ENCODE peak calls at places on chromosome 16, in nine cellular contexts. One of them, this sample, is unnamed. For H3K4me1, the result is how much of the 10 kb centered on the place peaks cover.

GRCh38 chr16:77298638-77299360 is 99.6 kb downstream of the SYCE1L start:
- DNase-seq in A549: peak
- DNase-seq in right lobe of liver: no peak
- DNase-seq in tibial nerve: peak
- DNase-seq in ovary: no peak
- DNase-seq in uterus: peak
- DNase-seq in transverse colon: no peak
- DNase-seq in heart left ventricle: no peak
- DNase-seq in testis: no peak
- DNase-seq in this sample: no peak

GRCh38 chr16:57127037-57127763 is 34.8 kb downstream of the CPNE2 start:
- DNase-seq in A549: no peak
- DNase-seq in right lobe of liver: no peak
- DNase-seq in tibial nerve: no peak
- DNase-seq in ovary: no peak
- DNase-seq in uterus: no peak
- DNase-seq in transverse colon: no peak
- DNase-seq in heart left ventricle: no peak
- DNase-seq in testis: no peak
- DNase-seq in this sample: no peak

GRCh38 chr16:20613471-20613887 is 37.3 kb upstream of the ACSM2B start:
- DNase-seq in A549: no peak
- DNase-seq in right lobe of liver: no peak
- DNase-seq in tibial nerve: no peak
- DNase-seq in ovary: no peak
- DNase-seq in uterus: no peak
- DNase-seq in transverse colon: no peak
- DNase-seq in heart left ventricle: no peak
- DNase-seq in testis: no peak
- DNase-seq in this sample: no peak

GRCh38 chr16:75789237-75789636 is 62.9 kb upstream of the CPHXL start:
- DNase-seq in A549: peak
- DNase-seq in right lobe of liver: no peak
- DNase-seq in tibial nerve: peak
- DNase-seq in ovary: no peak
- DNase-seq in uterus: no peak
- DNase-seq in transverse colon: no peak
- DNase-seq in heart left ventricle: no peak
- DNase-seq in testis: no peak
- DNase-seq in this sample: no peak

GRCh38 chr16:11877374-11877773 is 26.0 kb upstream of the RSL1D1 start:
- DNase-seq in A549: no peak
- DNase-seq in right lobe of liver: no peak
- DNase-seq in tibial nerve: no peak
- DNase-seq in ovary: no peak
- DNase-seq in uterus: no peak
- DNase-seq in transverse colon: no peak
- DNase-seq in heart left ventricle: no peak
- DNase-seq in testis: no peak
- DNase-seq in this sample: no peak

GRCh38 chr16:89374393-89374948 is 115.9 kb downstream of the ANKRD11 start:
- DNase-seq in A549: no peak
- DNase-seq in right lobe of liver: no peak
- DNase-seq in tibial nerve: no peak
- DNase-seq in ovary: no peak
- DNase-seq in uterus: no peak
- DNase-seq in transverse colon: no peak
- DNase-seq in heart left ventricle: peak
- DNase-seq in testis: no peak
- DNase-seq in this sample: no peak

GRCh38 chr16:30867747-30868146 is 26.1 kb downstream of the BCL7C start:
- DNase-seq in A549: peak
- DNase-seq in right lobe of liver: no peak
- DNase-seq in tibial nerve: no peak
- DNase-seq in ovary: no peak
- DNase-seq in uterus: no peak
- DNase-seq in transverse colon: no peak
- DNase-seq in heart left ventricle: no peak
- DNase-seq in testis: no peak
- DNase-seq in this sample: no peak

GRCh38 chr16:77434365-77435239 is at the start of gene ADAMTS18:
- DNase-seq in A549: no peak
- DNase-seq in right lobe of liver: no peak
- DNase-seq in tibial nerve: no peak
- DNase-seq in ovary: no peak
- DNase-seq in uterus: no peak
- DNase-seq in transverse colon: no peak
- DNase-seq in heart left ventricle: no peak
- DNase-seq in testis: no peak
- DNase-seq in this sample: no peak

GRCh38 chr16:58654456-58655214 is 25.0 kb upstream of the CNOT1 start:
- DNase-seq in A549: no peak
- DNase-seq in right lobe of liver: no peak
- DNase-seq in tibial nerve: no peak
- DNase-seq in ovary: no peak
- DNase-seq in uterus: no peak
- DNase-seq in transverse colon: no peak
- DNase-seq in heart left ventricle: no peak
- DNase-seq in testis: no peak
- DNase-seq in this sample: no peak

GRCh38 chr16:86730086-86730485 is 151.7 kb downstream of the FOXL1 start:
- DNase-seq in A549: no peak
- DNase-seq in right lobe of liver: no peak
- DNase-seq in tibial nerve: no peak
- DNase-seq in ovary: no peak
- DNase-seq in uterus: no peak
- DNase-seq in transverse colon: no peak
- DNase-seq in heart left ventricle: no peak
- DNase-seq in testis: no peak
- DNase-seq in this sample: no peak

GRCh38 chr16:86723699-86724098 is 145.3 kb downstream of the FOXL1 start:
- DNase-seq in A549: no peak
- DNase-seq in right lobe of liver: no peak
- DNase-seq in tibial nerve: no peak
- DNase-seq in ovary: no peak
- DNase-seq in uterus: no peak
- DNase-seq in transverse colon: no peak
- DNase-seq in heart left ventricle: no peak
- DNase-seq in testis: peak
- DNase-seq in this sample: no peak

GRCh38 chr16:86726340-86726739 is 148.0 kb downstream of the FOXL1 start:
- DNase-seq in A549: no peak
- DNase-seq in right lobe of liver: no peak
- DNase-seq in tibial nerve: no peak
- DNase-seq in ovary: no peak
- DNase-seq in uterus: no peak
- DNase-seq in transverse colon: no peak
- DNase-seq in heart left ventricle: no peak
- DNase-seq in testis: no peak
- DNase-seq in this sample: no peak

GRCh38 chr16:86725401-86725800 is 147.1 kb downstream of the FOXL1 start:
- DNase-seq in A549: no peak
- DNase-seq in right lobe of liver: no peak
- DNase-seq in tibial nerve: no peak
- DNase-seq in ovary: no peak
- DNase-seq in uterus: no peak
- DNase-seq in transverse colon: no peak
- DNase-seq in heart left ventricle: no peak
- DNase-seq in testis: no peak
- DNase-seq in this sample: no peak

DNA sequence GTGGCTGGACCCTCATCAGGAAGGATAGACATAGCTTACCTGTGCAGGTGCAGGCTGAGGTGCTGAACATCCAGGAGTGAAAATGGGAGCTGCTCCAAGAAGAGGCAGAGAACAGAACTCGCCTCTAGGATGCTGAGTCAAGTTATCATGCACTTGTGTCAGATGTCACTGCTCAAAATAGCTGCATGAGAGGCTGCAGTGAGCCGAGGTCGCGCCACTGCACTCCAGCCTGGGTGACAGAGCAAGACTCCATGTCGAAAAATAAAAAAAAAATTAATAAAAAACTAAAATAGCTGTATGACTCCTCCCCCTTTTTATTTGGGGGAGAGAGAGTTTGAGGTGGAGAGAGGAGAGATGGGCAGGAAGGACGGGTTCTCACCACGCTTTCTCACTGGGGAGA is 148.8 kb downstream of the FOXL1 start:
- DNase-seq in A549: no peak
- DNase-seq in right lobe of liver: no peak
- DNase-seq in tibial nerve: no peak
- DNase-seq in ovary: no peak
- DNase-seq in uterus: no peak
- DNase-seq in transverse colon: no peak
- DNase-seq in heart left ventricle: peak
- DNase-seq in testis: no peak
- DNase-seq in this sample: no peak
- TF ChIP-seq POLR2A in A549: no peak
- TF ChIP-seq POLR2A in right lobe of liver: no peak
- TF ChIP-seq POLR2A in tibial nerve: no peak
- TF ChIP-seq POLR2A in ovary: no peak
- TF ChIP-seq POLR2A in uterus: no peak
- TF ChIP-seq POLR2A in transverse colon: no peak
- TF ChIP-seq POLR2A in heart left ventricle: no peak
- TF ChIP-seq POLR2A in testis: no peak
- TF ChIP-seq POLR2A in this sample: no peak

DNA sequence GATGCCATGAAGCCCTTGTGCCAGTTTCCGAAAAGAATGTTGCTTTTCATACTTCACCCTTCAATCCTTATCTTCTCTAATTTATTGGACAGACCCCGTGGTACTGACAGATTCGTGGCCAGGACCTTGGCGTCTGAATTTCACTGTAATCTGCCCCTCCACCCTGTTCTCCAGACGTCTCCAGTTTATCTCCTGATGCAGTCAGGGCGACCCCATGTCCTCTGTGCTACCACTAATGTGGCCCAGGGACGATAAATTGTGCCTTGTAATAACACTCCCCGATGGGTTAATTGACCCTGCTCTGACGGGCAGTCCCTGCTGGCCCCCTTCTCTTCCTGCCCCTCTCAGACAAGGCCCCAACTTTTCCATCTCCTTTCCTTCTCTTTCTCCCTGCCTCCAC is 138.3 kb upstream of the GSE1 start:
- DNase-seq in A549: no peak
- DNase-seq in right lobe of liver: no peak
- DNase-seq in tibial nerve: no peak
- DNase-seq in ovary: no peak
- DNase-seq in uterus: no peak
- DNase-seq in transverse colon: no peak
- DNase-seq in heart left ventricle: no peak
- DNase-seq in testis: peak
- DNase-seq in this sample: no peak
- H3K4me1 ChIP-seq in A549: under half
- H3K4me1 ChIP-seq in right lobe of liver: under half
- H3K4me1 ChIP-seq in tibial nerve: under half
- H3K4me1 ChIP-seq in ovary: under half
- H3K4me1 ChIP-seq in uterus: under half
- H3K4me1 ChIP-seq in transverse colon: under half
- H3K4me1 ChIP-seq in heart left ventricle: under half
- H3K4me1 ChIP-seq in testis: under half
- H3K4me1 ChIP-seq in this sample: under half

GRCh38 chr16:48300391-48300856 is 53.1 kb upstream of the ABCC11 start:
- DNase-seq in A549: no peak
- DNase-seq in right lobe of liver: no peak
- DNase-seq in tibial nerve: peak
- DNase-seq in ovary: no peak
- DNase-seq in uterus: peak
- DNase-seq in transverse colon: no peak
- DNase-seq in heart left ventricle: no peak
- DNase-seq in testis: no peak
- DNase-seq in this sample: no peak
- H3K27ac ChIP-seq in A549: peak
- H3K27ac ChIP-seq in right lobe of liver: no peak
- H3K27ac ChIP-seq in tibial nerve: no peak
- H3K27ac ChIP-seq in ovary: no peak
- H3K27ac ChIP-seq in uterus: no peak
- H3K27ac ChIP-seq in transverse colon: no peak
- H3K27ac ChIP-seq in heart left ventricle: no peak
- H3K27ac ChIP-seq in testis: no peak
- H3K27ac ChIP-seq in this sample: no peak

DNA sequence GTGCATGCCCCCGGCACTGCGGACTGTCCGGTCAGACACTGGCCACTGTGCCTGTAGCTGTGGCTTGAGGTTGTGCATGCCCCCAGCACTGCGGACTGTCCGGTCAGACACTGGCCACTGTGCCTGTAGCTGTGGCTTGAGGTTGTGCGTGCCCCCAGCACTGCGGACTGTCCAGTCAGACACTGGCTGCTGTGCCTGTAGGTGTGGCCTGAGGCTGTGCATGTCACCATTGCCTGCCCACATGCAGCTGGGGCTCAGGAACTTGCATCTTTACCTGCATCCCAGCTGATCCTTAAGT is 5.2 kb downstream of the MTHFSD start:
- DNase-seq in A549: no peak
- DNase-seq in right lobe of liver: no peak
- DNase-seq in tibial nerve: no peak
- DNase-seq in ovary: no peak
- DNase-seq in uterus: no peak
- DNase-seq in transverse colon: no peak
- DNase-seq in heart left ventricle: no peak
- DNase-seq in testis: no peak
- DNase-seq in this sample: no peak
- TF ChIP-seq POLR2A in A549: no peak
- TF ChIP-seq POLR2A in right lobe of liver: no peak
- TF ChIP-seq POLR2A in tibial nerve: no peak
- TF ChIP-seq POLR2A in ovary: no peak
- TF ChIP-seq POLR2A in uterus: no peak
- TF ChIP-seq POLR2A in transverse colon: no peak
- TF ChIP-seq POLR2A in heart left ventricle: no peak
- TF ChIP-seq POLR2A in testis: no peak
- TF ChIP-seq POLR2A in this sample: no peak

GRCh38 chr16:72836181-72836580 is 211.7 kb downstream of the ZFHX3 start:
- DNase-seq in A549: no peak
- DNase-seq in right lobe of liver: peak
- DNase-seq in tibial nerve: no peak
- DNase-seq in ovary: no peak
- DNase-seq in uterus: no peak
- DNase-seq in transverse colon: no peak
- DNase-seq in heart left ventricle: no peak
- DNase-seq in testis: no peak
- DNase-seq in this sample: no peak
- H3K4me1 ChIP-seq in A549: under half
- H3K4me1 ChIP-seq in right lobe of liver: under half
- H3K4me1 ChIP-seq in tibial nerve: under half
- H3K4me1 ChIP-seq in ovary: under half
- H3K4me1 ChIP-seq in uterus: under half
- H3K4me1 ChIP-seq in transverse colon: under half
- H3K4me1 ChIP-seq in heart left ventricle: under half
- H3K4me1 ChIP-seq in testis: under half
- H3K4me1 ChIP-seq in this sample: under half

DNA sequence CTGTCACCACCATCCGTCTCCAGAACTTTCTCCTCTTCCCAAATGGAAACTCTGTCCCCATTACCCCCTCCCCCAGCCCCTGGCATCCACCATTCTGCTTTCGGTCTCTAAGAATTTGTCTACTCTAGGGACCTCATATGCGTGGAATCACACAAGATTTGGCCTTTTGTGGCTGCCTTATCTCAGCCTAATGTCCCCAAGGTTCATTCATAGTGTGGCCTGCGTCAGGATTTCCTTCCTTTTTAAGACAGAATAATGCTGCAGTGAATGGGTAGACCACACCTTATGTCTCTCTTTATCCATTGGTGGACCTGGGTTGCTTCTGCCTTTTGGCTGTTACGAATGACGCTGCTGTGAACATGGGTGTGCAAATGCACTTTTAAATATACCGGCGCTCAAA is 139.7 kb upstream of the PLCG2 start:
- DNase-seq in A549: no peak
- DNase-seq in right lobe of liver: no peak
- DNase-seq in tibial nerve: no peak
- DNase-seq in ovary: no peak
- DNase-seq in uterus: no peak
- DNase-seq in transverse colon: no peak
- DNase-seq in heart left ventricle: no peak
- DNase-seq in testis: no peak
- DNase-seq in this sample: no peak
- H3K27ac ChIP-seq in A549: peak
- H3K27ac ChIP-seq in right lobe of liver: no peak
- H3K27ac ChIP-seq in tibial nerve: no peak
- H3K27ac ChIP-seq in ovary: no peak
- H3K27ac ChIP-seq in uterus: no peak
- H3K27ac ChIP-seq in transverse colon: no peak
- H3K27ac ChIP-seq in heart left ventricle: no peak
- H3K27ac ChIP-seq in testis: no peak
- H3K27ac ChIP-seq in this sample: peak